ENCODE peak calls at places on chromosomes 6 and 20, in seven cellular contexts. A is effector CD4-positive, alpha-beta T cell; M is Kasumi-1; S is Caki2; D is Daoy; V is NCI-H1417; O is GM23248. Y is an unnamed sample.

GRCh38 chr6:45884336-45884735 is 131.3 kb downstream of the CLIC5 start:
- DNase-seq in A (no peak), M (no peak), S (no peak), D (no peak), V (no peak), O (no peak), Y (no peak)

GRCh38 chr6:48474136-48474535 is 363.1 kb upstream of the PTCHD4 start:
- DNase-seq in A (no peak), M (no peak), S (no peak), D (no peak), V (no peak), O (no peak), Y (no peak)

GRCh38 chr6:12363651-12364381 is 73.7 kb downstream of the EDN1 start:
- DNase-seq in A (no peak), M (peak), S (peak), D (no peak), V (no peak), O (no peak), Y (no peak)

GRCh38 chr6:35385457-35386202 is 43.3 kb downstream of the PPARD start:
- DNase-seq in A (no peak), M (no peak), S (no peak), D (no peak), V (no peak), O (peak), Y (no peak)

GRCh38 chr6:36727491-36728021 is 29.9 kb downstream of the RAB44 start:
- DNase-seq in A (no peak), M (peak), S (peak), D (peak), V (peak), O (peak), Y (no peak)

GRCh38 chr6:166999845-167000253 is 652 bp downstream of the CEP43 start:
- DNase-seq in A (no peak), M (no peak), S (no peak), D (no peak), V (no peak), O (peak), Y (no peak)

GRCh38 chr6:53119772-53120409 is 28.8 kb downstream of the GCM1 start:
- DNase-seq in A (no peak), M (no peak), S (no peak), D (peak), V (peak), O (peak), Y (peak)

GRCh38 chr6:34182751-34183531 is 37.1 kb upstream of the GRM4 start:
- DNase-seq in A (peak), M (peak), S (no peak), D (no peak), V (no peak), O (no peak), Y (no peak)

GRCh38 chr6:43948527-43949450 is 178.5 kb downstream of the MRPL14 start:
- DNase-seq in A (no peak), M (no peak), S (no peak), D (peak), V (no peak), O (no peak), Y (no peak)

GRCh38 chr20:24493181-24493580 is 23.8 kb downstream of the SYNDIG1 start:
- DNase-seq in A (no peak), M (no peak), S (no peak), D (no peak), V (no peak), O (no peak), Y (no peak)

GRCh38 chr20:46174469-46175126 is 56.5 kb downstream of the CD40 start:
- DNase-seq in A (peak), M (no peak), S (peak), D (peak), V (no peak), O (peak), Y (peak)

GRCh38 chr6:104689551-104690205 is 170.0 kb downstream of the HACE1 start:
- DNase-seq in A (no peak), M (no peak), S (no peak), D (peak), V (no peak), O (peak), Y (no peak)

GRCh38 chr6:71126506-71126905 is 162.1 kb upstream of the OGFRL1 start:
- DNase-seq in A (no peak), M (no peak), S (no peak), D (no peak), V (no peak), O (no peak), Y (no peak)

GRCh38 chr6:135535989-135536414 is 38.5 kb upstream of the AHI1 start:
- DNase-seq in A (no peak), M (peak), S (peak), D (peak), V (peak), O (peak), Y (peak)

GRCh38 chr20:3158968-3159431 is 665 bp downstream of the FASTKD5 start:
- DNase-seq in A (no peak), M (peak), S (peak), D (no peak), V (no peak), O (peak), Y (no peak)

GRCh38 chr6:49416195-49416594 is 46.9 kb downstream of the MMUT start:
- DNase-seq in A (no peak), M (no peak), S (no peak), D (no peak), V (no peak), O (no peak), Y (no peak)

GRCh38 chr6:90860822-90861601 is 274.1 kb upstream of the MAP3K7 start:
- DNase-seq in A (no peak), M (peak), S (no peak), D (no peak), V (peak), O (peak), Y (no peak)

GRCh38 chr6:111736005-111736607 is 130.4 kb upstream of the TRAF3IP2 start:
- DNase-seq in A (no peak), M (no peak), S (no peak), D (no peak), V (no peak), O (peak), Y (no peak)

GRCh38 chr6:7136859-7137334 is 29.1 kb downstream of the RREB1 start:
- DNase-seq in A (no peak), M (no peak), S (no peak), D (no peak), V (no peak), O (no peak), Y (no peak)

GRCh38 chr20:24350923-24351368 is 118.5 kb upstream of the SYNDIG1 start:
- DNase-seq in A (no peak), M (no peak), S (no peak), D (no peak), V (no peak), O (peak), Y (no peak)

GRCh38 chr6:168032383-168032760 is 34.9 kb downstream of the KIF25 start:
- DNase-seq in A (no peak), M (no peak), S (peak), D (peak), V (no peak), O (peak), Y (no peak)

GRCh38 chr20:46157625-46158024 is 39.5 kb downstream of the CD40 start:
- DNase-seq in A (no peak), M (no peak), S (no peak), D (no peak), V (peak), O (no peak), Y (no peak)

GRCh38 chr20:1509237-1509636 is 18.0 kb upstream of the SIRPB2 start:
- DNase-seq in A (no peak), M (peak), S (peak), D (no peak), V (no peak), O (peak), Y (no peak)

GRCh38 chr6:116596815-116597214 is 19.5 kb upstream of the RSPH4A start:
- DNase-seq in A (no peak), M (peak), S (no peak), D (no peak), V (no peak), O (peak), Y (no peak)

GRCh38 chr6:11229267-11230043 is 3.0 kb downstream of the NEDD9 start:
- DNase-seq in A (no peak), M (no peak), S (no peak), D (no peak), V (no peak), O (peak), Y (no peak)

GRCh38 chr6:56863366-56863765 is 91.5 kb upstream of the BEND6 start:
- DNase-seq in A (no peak), M (no peak), S (peak), D (peak), V (no peak), O (peak), Y (no peak)

GRCh38 chr6:21691685-21692346 is 98.3 kb downstream of the SOX4 start:
- DNase-seq in A (no peak), M (no peak), S (no peak), D (no peak), V (no peak), O (no peak), Y (no peak)